ENCODE peak calls at places on chromosomes 3 and 15, in four cellular contexts. R is mucosa of descending colon, Y is RCC 7860, L is activated T-helper 1 cell treated with Interleukin-2 at 50 U/mL for 16 hours. V is an unnamed sample.
A peak's percentile ranks its signal among the peaks of the same experiment; 100 is the strongest.

GRCh38 chr3:48276856-48277641 is 36.1 kb downstream of the ZNF589 start:
- DNase-seq in L (no peak), Y (no peak), R (no peak), V (peak; percentile 67)

GRCh38 chr3:102060814-102061213 is 211.5 kb downstream of the NFKBIZ start:
- DNase-seq in L (no peak), R (no peak), Y (peak; percentile 39), V (no peak)

GRCh38 chr3:177234121-177234520 is 36.8 kb upstream of the TBL1XR1 start:
- DNase-seq in L (no peak), Y (no peak), R (no peak), V (no peak)

GRCh38 chr3:60056394-60056793 is 1006.6 kb upstream of the CFAP20DC start:
- DNase-seq in Y (no peak), R (no peak), L (no peak), V (no peak)

GRCh38 chr15:39195988-39196486 is 384.8 kb upstream of the THBS1 start:
- DNase-seq in Y (peak; percentile 90), R (no peak), L (no peak), V (no peak)

GRCh38 chr3:27357665-27358258 is 11.4 kb downstream of the NEK10 start:
- DNase-seq in L (peak; percentile 28), Y (no peak), R (peak; percentile 39), V (peak; percentile 22)

GRCh38 chr3:186589115-186589514 is 18.6 kb downstream of the DNAJB11 start:
- DNase-seq in R (no peak), Y (no peak), L (no peak), V (no peak)

GRCh38 chr3:47781326-47781684 is 388 bp downstream of the SMARCC1 start:
- DNase-seq in R (peak; percentile 86), L (peak; percentile 40), Y (no peak), V (no peak)

GRCh38 chr3:56737001-56737400 is 53.9 kb upstream of the TASOR start:
- DNase-seq in Y (no peak), R (no peak), L (no peak), V (no peak)

V was measured in retinal pigment epithelial cell.